ENCODE peak calls at places on chromosomes 11 and 22, in nine cellular contexts. Y is left cardiac atrium; K is activated T-cell treated with anti-CD3 and anti-CD28 coated beads, Interleukin-2, amount 50 U/mL, for 4 hours; S is NCI-H524; N is SHP77 treated with DMSO at 0.1 percent for 48 hours; H is RWPE1; I is T1000; A is SW 1271; G is bronchial epithelial cell. F is an unnamed sample.

GRCh38 chr11:66279092-66279797 is 1.3 kb downstream of the CNIH2 start:
- DNase-seq in H (no peak), A (no peak), Y (no peak), N (no peak), I (no peak), K (no peak), S (no peak), G (no peak), F (no peak)

GRCh38 chr11:6219359-6219758 is 14.0 kb downstream of the C11orf42 start:
- DNase-seq in S (no peak), I (peak; percentile 16), N (no peak), A (no peak), K (no peak), H (peak; percentile 84), Y (no peak), G (peak; percentile 94), F (peak; percentile 58)

GRCh38 chr11:45035440-45035839 is 84.8 kb upstream of the TP53I11 start:
- DNase-seq in K (no peak), I (no peak), S (no peak), Y (no peak), G (no peak), N (no peak), A (no peak), H (no peak), F (no peak)

GRCh38 chr11:61378713-61379313 is 13.6 kb upstream of the TMEM216 start:
- DNase-seq in N (no peak), S (no peak), A (no peak), H (peak; percentile 92), G (peak; percentile 96), I (peak; percentile 64), Y (peak; percentile 43), K (no peak), F (no peak)

GRCh38 chr11:116123739-116124138 is 619.5 kb upstream of the CADM1 start:
- DNase-seq in G (no peak), H (no peak), A (no peak), N (no peak), K (no peak), I (no peak), S (no peak), Y (no peak), F (no peak)

GRCh38 chr22:29879738-29880137 is 3.2 kb upstream of the MTMR3 start:
- DNase-seq in H (peak; percentile 5), A (no peak), K (no peak), I (no peak), G (no peak), Y (no peak), S (peak; percentile 20), N (no peak), F (no peak)

GRCh38 chr11:12472401-12473065 is 95.2 kb downstream of the PARVA start:
- DNase-seq in H (no peak), N (no peak), I (no peak), Y (no peak), A (no peak), G (no peak), S (peak; percentile 87), K (no peak), F (no peak)

GRCh38 chr11:96257036-96257435 is 86.0 kb downstream of the MAML2 start:
- DNase-seq in Y (no peak), A (no peak), I (no peak), N (no peak), S (no peak), G (no peak), H (no peak), K (no peak), F (no peak)

GRCh38 chr11:134393638-134394037 is 18.4 kb downstream of the B3GAT1 start:
- DNase-seq in G (no peak), N (no peak), Y (no peak), S (peak; percentile 54), A (no peak), K (no peak), I (no peak), H (no peak), F (peak; percentile 20)

GRCh38 chr22:40560551-40560950 is 76.0 kb downstream of the MRTFA start:
- DNase-seq in H (no peak), G (no peak), A (no peak), Y (no peak), K (no peak), I (no peak), S (peak; percentile 68), N (no peak), F (no peak)

GRCh38 chr11:4839851-4840549 is 9.0 kb downstream of the OR51S1 start:
- DNase-seq in K (no peak), I (no peak), G (no peak), S (no peak), Y (no peak), A (no peak), H (no peak), N (no peak), F (no peak)

GRCh38 chr11:114180301-114181055 is 115.7 kb upstream of the NNMT start:
- DNase-seq in I (no peak), H (no peak), N (no peak), A (no peak), G (peak; percentile 44), Y (no peak), S (peak; percentile 21), K (no peak), F (peak; percentile 74)

GRCh38 chr11:86800076-86800955 is at the start of gene PRSS23:
- DNase-seq in H (peak; percentile 65), A (no peak), N (no peak), I (peak; percentile 23), Y (peak; percentile 80), K (no peak), G (no peak), S (peak; percentile 17), F (peak; percentile 77)

GRCh38 chr11:82960000-82960778 is 58.7 kb downstream of the DDIAS start:
- DNase-seq in G (no peak), I (no peak), S (no peak), A (no peak), H (no peak), K (peak; percentile 27), Y (no peak), N (no peak), F (no peak)

GRCh38 chr22:30210235-30210831 is 36.2 kb downstream of the LIF start:
- DNase-seq in H (peak; percentile 77), I (peak; percentile 76), S (no peak), G (peak; percentile 85), Y (peak; percentile 42), A (peak; percentile 27), K (no peak), N (no peak), F (no peak)

GRCh38 chr11:107370390-107370789 is 87.2 kb downstream of the CWF19L2 start:
- DNase-seq in A (no peak), K (no peak), H (peak; percentile 19), G (peak; percentile 65), I (no peak), N (no peak), Y (no peak), S (no peak), F (no peak)

GRCh38 chr11:7413961-7414728 is 71.2 kb upstream of the OLFML1 start:
- DNase-seq in Y (no peak), G (peak; percentile 68), H (no peak), S (no peak), K (no peak), N (no peak), A (no peak), I (no peak), F (no peak)

GRCh38 chr22:17272511-17272991 is 53.3 kb upstream of the ADA2 start:
- DNase-seq in Y (no peak), K (no peak), I (no peak), N (no peak), S (no peak), G (no peak), A (no peak), H (no peak), F (no peak)

GRCh38 chr11:111305871-111306270 is 7.5 kb downstream of the POU2AF3 start:
- DNase-seq in Y (no peak), K (no peak), G (no peak), H (no peak), A (no peak), N (no peak), S (no peak), I (no peak), F (no peak)

GRCh38 chr11:77634724-77635123 is 2.9 kb downstream of the CLNS1A start:
- DNase-seq in A (no peak), K (no peak), S (no peak), H (no peak), I (no peak), Y (no peak), G (no peak), N (no peak), F (no peak)

GRCh38 chr22:25833676-25834075 is 91.7 kb downstream of the MYO18B start:
- DNase-seq in K (no peak), G (no peak), I (no peak), H (no peak), N (no peak), S (no peak), A (no peak), Y (no peak), F (no peak)

GRCh38 chr22:25167834-25168601 is 31.6 kb upstream of the CRYBB3 start:
- DNase-seq in I (no peak), Y (no peak), G (peak; percentile 49), A (no peak), S (no peak), H (no peak), N (no peak), K (no peak), F (no peak)

GRCh38 chr22:45455212-45455611 is 41.7 kb downstream of the RIBC2 start:
- DNase-seq in S (no peak), H (no peak), Y (no peak), A (no peak), K (no peak), G (no peak), N (no peak), I (no peak), F (no peak)

GRCh38 chr11:121194731-121195596 is 93.9 kb downstream of the TECTA start:
- DNase-seq in H (peak; percentile 41), I (no peak), K (peak; percentile 25), S (peak; percentile 31), A (no peak), G (peak; percentile 58), N (peak; percentile 53), Y (no peak), F (peak; percentile 62)

GRCh38 chr11:122850076-122850631 is 11.9 kb downstream of the CRTAM start:
- DNase-seq in N (no peak), H (no peak), G (peak; percentile 69), A (no peak), S (no peak), Y (no peak), I (peak; percentile 12), K (peak; percentile 23), F (no peak)

GRCh38 chr11:112391086-112391485 is 130.4 kb upstream of the PLET1 start:
- DNase-seq in A (no peak), S (no peak), I (no peak), N (no peak), G (no peak), H (no peak), Y (no peak), K (no peak), F (no peak)

GRCh38 chr22:45903355-45904149 is 73.4 kb downstream of the WNT7B start:
- DNase-seq in A (no peak), I (peak; percentile 87), G (peak; percentile 48), H (peak; percentile 51), K (no peak), S (no peak), N (no peak), Y (peak; percentile 62), F (no peak)

GRCh38 chr11:131998020-131998419 is 627.6 kb downstream of the NTM start:
- DNase-seq in K (no peak), I (no peak), H (no peak), Y (no peak), G (no peak), S (no peak), A (no peak), N (no peak), F (peak; percentile 27)

GRCh38 chr11:125223901-125224331 is 59.4 kb downstream of the PKNOX2 start:
- DNase-seq in G (no peak), K (no peak), I (no peak), H (no peak), N (no peak), Y (no peak), S (no peak), A (no peak), F (no peak)

GRCh38 chr11:61923166-61924015 is 6.0 kb upstream of the RAB3IL1 start:
- DNase-seq in G (no peak), K (no peak), N (no peak), H (no peak), Y (peak; percentile 68), S (no peak), I (no peak), A (no peak), F (peak; percentile 61)

GRCh38 chr11:131094828-131095227 is 178.5 kb upstream of the SNX19 start:
- DNase-seq in A (no peak), G (no peak), S (no peak), I (no peak), N (no peak), Y (no peak), H (no peak), K (no peak), F (no peak)